ENCODE peak calls at places on chromosomes 4 and X, in seven cellular contexts. Z is T follicular helper cell; Y is astrocyte of the spinal cord; A is activated CD4-positive, alpha-beta T cell treated with anti-CD3 and anti-CD28 coated beads, Interleukin-2, amount 50 U/mL, for 1 hour; G is brain microvascular endothelial cell; P is H54; J is activated CD8-positive, alpha-beta memory T cell treated with anti-CD3 and anti-CD28 coated beads, Interleukin-2, amount 50 U/mL, for 48 hours. X is an unnamed sample.

GRCh38 chr4:184052616-184053015 is 147.5 kb downstream of the STOX2 start:
- DNase-seq in J (no peak), Y (no peak), Z (no peak), G (no peak), P (no peak), A (no peak), X (no peak)

GRCh38 chrX:3263681-3264126 is 82.7 kb downstream of the MXRA5 start:
- DNase-seq in Z (no peak), J (no peak), Y (no peak), P (no peak), A (no peak), G (peak), X (no peak)

GRCh38 chr4:136311774-136312173 is 1220.5 kb downstream of the PCDH18 start:
- DNase-seq in P (no peak), A (no peak), Y (no peak), J (no peak), G (no peak), Z (no peak), X (no peak)

GRCh38 chrX:19129694-19130093 is 7.4 kb upstream of the ADGRG2 start:
- DNase-seq in Y (no peak), G (no peak), P (no peak), A (no peak), Z (no peak), J (no peak), X (no peak)

GRCh38 chr4:121113680-121114079 is 41.3 kb upstream of the NDNF start:
- DNase-seq in G (no peak), J (no peak), Z (no peak), Y (no peak), A (no peak), P (no peak), X (no peak)

GRCh38 chr4:140330311-140330900 is 43.0 kb upstream of the SCOC start:
- DNase-seq in J (no peak), Z (no peak), G (no peak), Y (peak), A (no peak), P (no peak), X (no peak)

GRCh38 chrX:1453390-1453783 is 678 bp upstream of the ASMTL start:
- DNase-seq in G (no peak), Y (no peak), P (peak), A (peak), Z (peak), J (no peak), X (no peak)

GRCh38 chrX:40581333-40581910 is 652 bp downstream of the ATP6AP2 start:
- DNase-seq in Z (no peak), A (peak), G (peak), P (no peak), J (no peak), Y (peak), X (no peak)

GRCh38 chr4:100417565-100417964 is 100.3 kb downstream of the EMCN start:
- DNase-seq in G (no peak), Z (no peak), J (no peak), Y (no peak), A (no peak), P (no peak), X (no peak)

GRCh38 chrX:118569676-118570075 is 74.1 kb downstream of the DOCK11 start:
- DNase-seq in P (no peak), Z (no peak), A (no peak), Y (peak), J (no peak), G (no peak), X (no peak)

GRCh38 chr4:182917182-182918043 is at the start of gene DCTD:
- DNase-seq in Z (peak), Y (peak), P (peak), G (peak), J (peak), A (peak), X (no peak)

GRCh38 chrX:71128166-71128833 is 9.9 kb downstream of the MED12 start:
- DNase-seq in Z (no peak), J (no peak), P (peak), Y (no peak), G (no peak), A (no peak), X (no peak)

GRCh38 chrX:136067946-136068345 is 79.4 kb upstream of the FHL1 start:
- DNase-seq in G (no peak), Z (no peak), Y (no peak), P (no peak), J (no peak), A (no peak), X (no peak)

GRCh38 chr4:99856166-99856565 is 38.1 kb downstream of the LAMTOR3 start:
- DNase-seq in J (no peak), Z (no peak), A (no peak), P (no peak), Y (no peak), G (peak), X (no peak)

GRCh38 chrX:40154229-40154852 is 56.6 kb upstream of the BCOR start:
- DNase-seq in A (no peak), P (peak), J (no peak), Z (no peak), G (no peak), Y (peak), X (no peak)

GRCh38 chr4:174096456-174096855 is 187.0 kb downstream of the FBXO8 start:
- DNase-seq in P (no peak), J (no peak), A (no peak), Z (no peak), Y (no peak), G (no peak), X (no peak)

GRCh38 chr4:169957785-169958184 is 68.4 kb downstream of the MFAP3L start:
- DNase-seq in Z (no peak), P (no peak), A (no peak), J (no peak), G (no peak), Y (no peak), X (no peak)

GRCh38 chr4:89682808-89683207 is 154.2 kb downstream of the SNCA start:
- DNase-seq in J (no peak), Y (no peak), A (no peak), P (no peak), Z (no peak), G (no peak), X (no peak)

GRCh38 chr4:187317799-187318198 is 594.1 kb upstream of the FAT1 start:
- DNase-seq in G (no peak), J (no peak), Z (no peak), A (no peak), P (no peak), Y (no peak), X (no peak)

GRCh38 chr4:133137571-133137970 is 11.5 kb upstream of the PCDH10 start:
- DNase-seq in J (no peak), Z (no peak), P (no peak), Y (no peak), A (no peak), G (no peak), X (no peak)

X was measured in HS-27A.